ENCODE peak calls at places on chromosome 9, in six cellular contexts. J is A172, L is WERI-Rb-1, K is GM13976, G is stomach, V is smooth muscle cell of the brain vasculature. F is an unnamed sample.

GRCh38 chr9:129436751-129437625 is 183.9 kb downstream of the C9orf50 start:
- DNase-seq in J (no peak), L (peak), K (peak), G (peak), V (no peak), F (no peak)

GRCh38 chr9:98356326-98356725 is 100.9 kb upstream of the TBC1D2 start:
- DNase-seq in J (no peak), L (no peak), K (no peak), G (no peak), V (no peak), F (no peak)

GRCh38 chr9:38682713-38683112 is 37.2 kb downstream of the FAM240B start:
- DNase-seq in J (peak), L (no peak), K (no peak), G (no peak), V (peak), F (peak)

GRCh38 chr9:132018957-132019405 is 60.7 kb downstream of the MED27 start:
- DNase-seq in J (peak), L (no peak), K (no peak), G (no peak), V (no peak), F (no peak)

GRCh38 chr9:133946840-133947486 is 45.2 kb downstream of the VAV2 start:
- DNase-seq in J (no peak), L (no peak), K (no peak), G (no peak), V (no peak), F (no peak)

GRCh38 chr9:9920425-9920824 is 692.4 kb downstream of the PTPRD start:
- DNase-seq in J (no peak), L (peak), K (no peak), G (no peak), V (no peak), F (no peak)

GRCh38 chr9:81396528-81396927 is 292.8 kb downstream of the TLE1 start:
- DNase-seq in J (no peak), L (no peak), K (no peak), G (no peak), V (no peak), F (no peak)

GRCh38 chr9:99401826-99402225 is 179.7 kb downstream of the SEC61B start:
- DNase-seq in J (no peak), L (no peak), K (no peak), G (no peak), V (no peak), F (no peak)

GRCh38 chr9:5336683-5337082 is 3.0 kb downstream of the RLN1 start:
- DNase-seq in J (no peak), L (no peak), K (no peak), G (no peak), V (no peak), F (no peak)

GRCh38 chr9:109331353-109331752 is 10.5 kb upstream of the EPB41L4B start:
- DNase-seq in J (no peak), L (no peak), K (no peak), G (peak), V (no peak), F (no peak)

GRCh38 chr9:130940693-130941576 is 1.9 kb upstream of the FIBCD1 start:
- DNase-seq in J (peak), L (peak), K (peak), G (peak), V (no peak), F (no peak)

GRCh38 chr9:132973166-132973565 is 5.3 kb upstream of the GFI1B start:
- DNase-seq in J (no peak), L (no peak), K (no peak), G (no peak), V (no peak), F (no peak)

GRCh38 chr9:137307255-137308101 is 5.4 kb upstream of the NRARP start:
- DNase-seq in J (no peak), L (peak), K (no peak), G (no peak), V (no peak), F (no peak)

GRCh38 chr9:96612105-96612965 is 7.3 kb downstream of the CDC14B start:
- DNase-seq in J (peak), L (no peak), K (no peak), G (peak), V (peak), F (no peak)

GRCh38 chr9:99222416-99223280 is 566 bp downstream of the SEC61B start:
- DNase-seq in J (no peak), L (no peak), K (no peak), G (no peak), V (no peak), F (no peak)

GRCh38 chr9:20209421-20210340 is 412.6 kb downstream of the MLLT3 start:
- DNase-seq in J (no peak), L (no peak), K (no peak), G (no peak), V (no peak), F (no peak)

GRCh38 chr9:18822850-18823249 is 210.2 kb downstream of the SAXO1 start:
- DNase-seq in J (no peak), L (no peak), K (no peak), G (no peak), V (no peak), F (no peak)

GRCh38 chr9:18185196-18185595 is 288.8 kb upstream of the ADAMTSL1 start:
- DNase-seq in J (peak), L (no peak), K (no peak), G (no peak), V (no peak), F (no peak)

GRCh38 chr9:96169488-96169887 is 132.5 kb downstream of the HSD17B3 start:
- DNase-seq in J (no peak), L (no peak), K (no peak), G (peak), V (peak), F (no peak)

GRCh38 chr9:126108240-126108639 is 218.4 kb upstream of the MVB12B start:
- DNase-seq in J (peak), L (no peak), K (no peak), G (no peak), V (no peak), F (no peak)

GRCh38 chr9:13885258-13885657 is 428.7 kb downstream of the NFIB start:
- DNase-seq in J (no peak), L (no peak), K (no peak), G (no peak), V (no peak), F (no peak)

GRCh38 chr9:91207481-91207888 is 154.2 kb downstream of the AUH start:
- DNase-seq in J (peak), L (no peak), K (no peak), G (no peak), V (no peak), F (no peak)

GRCh38 chr9:130732131-130732530 is 38.6 kb downstream of the EXOSC2 start:
- DNase-seq in J (no peak), L (no peak), K (no peak), G (no peak), V (no peak), F (no peak)

GRCh38 chr9:12414514-12414913 is 278.7 kb upstream of the TYRP1 start:
- DNase-seq in J (no peak), L (no peak), K (no peak), G (no peak), V (no peak), F (no peak)

GRCh38 chr9:108776920-108777650 is 78.7 kb downstream of the ACTL7B start:
- DNase-seq in J (peak), L (peak), K (no peak), G (peak), V (no peak), F (no peak)

GRCh38 chr9:113570749-113571711 is 107.5 kb downstream of the RGS3 start:
- DNase-seq in J (no peak), L (no peak), K (no peak), G (no peak), V (no peak), F (no peak)

GRCh38 chr9:125146247-125146646 is 2.9 kb upstream of the SCAI start:
- DNase-seq in J (no peak), L (no peak), K (no peak), G (no peak), V (no peak), F (no peak)

GRCh38 chr9:109912082-109912581 is 132.1 kb downstream of the PALM2AKAP2 start:
- DNase-seq in J (peak), L (no peak), K (no peak), G (no peak), V (no peak), F (peak)

GRCh38 chr9:87405677-87406544 is 91.8 kb upstream of the DAPK1 start:
- DNase-seq in J (no peak), L (no peak), K (no peak), G (no peak), V (no peak), F (no peak)

GRCh38 chr9:137226338-137227056 is 805 bp upstream of the RNF224 start:
- DNase-seq in J (peak), L (no peak), K (no peak), G (no peak), V (no peak), F (no peak)

GRCh38 chr9:88310310-88310980 is 77.8 kb upstream of the SPIN1 start:
- DNase-seq in J (no peak), L (no peak), K (no peak), G (no peak), V (no peak), F (no peak)

GRCh38 chr9:106075991-106076390 is 381.6 kb downstream of the TMEM38B start:
- DNase-seq in J (peak), L (no peak), K (no peak), G (no peak), V (no peak), F (no peak)

GRCh38 chr9:86282979-86283535 is 719 bp upstream of the ISCA1 start:
- DNase-seq in J (peak), L (no peak), K (no peak), G (no peak), V (peak), F (peak)

GRCh38 chr9:125049212-125049611 is 94.1 kb downstream of the SCAI start:
- DNase-seq in J (no peak), L (no peak), K (no peak), G (no peak), V (no peak), F (no peak)

GRCh38 chr9:4306066-4306787 is 6.4 kb upstream of the GLIS3 start:
- DNase-seq in J (no peak), L (no peak), K (no peak), G (no peak), V (no peak), F (no peak)

GRCh38 chr9:107462691-107463090 is 26.9 kb downstream of the KLF4 start:
- DNase-seq in J (peak), L (no peak), K (no peak), G (no peak), V (no peak), F (no peak)

F was measured in glomerular endothelial cell.